ENCODE peak calls at places on chromosomes 5 and 9, in six cellular contexts. Y, A, Q, V, R and T are unnamed samples. For H3K4me1, the result is how much of the 10 kb centered on the place peaks cover.

GRCh38 chr5:128241071-128241695 is 157.6 kb downstream of the SLC12A2 start:
- DNase-seq in Y (no peak), A (no peak), Q (no peak), V (no peak), R (no peak), T (no peak)

GRCh38 chr5:147464211-147464610 is 45.7 kb downstream of the DPYSL3 start:
- DNase-seq in Y (peak), A (no peak), Q (no peak), V (no peak), R (no peak), T (no peak)

GRCh38 chr5:102542064-102542463 is 43.3 kb upstream of the SLCO6A1 start:
- DNase-seq in Y (no peak), A (no peak), Q (no peak), V (no peak), R (no peak), T (no peak)

GRCh38 chr5:124801551-124801950 is 55.1 kb upstream of the ZNF608 start:
- DNase-seq in Y (no peak), A (no peak), Q (peak), V (no peak), R (no peak), T (no peak)

GRCh38 chr9:110146371-110146770 is 61.6 kb downstream of the C9orf152 start:
- DNase-seq in Y (no peak), A (no peak), Q (no peak), V (no peak), R (no peak), T (no peak)

GRCh38 chr5:17180957-17181723 is 36.3 kb upstream of the BASP1 start:
- DNase-seq in Y (peak), A (no peak), Q (no peak), V (no peak), R (no peak), T (peak)

GRCh38 chr9:121698627-121699270 is 47.3 kb downstream of the DAB2IP start:
- DNase-seq in Y (peak), A (no peak), Q (peak), V (no peak), R (no peak), T (no peak)

GRCh38 chr5:34998058-34998789 is 49.5 kb downstream of the AGXT2 start:
- DNase-seq in Y (no peak), A (no peak), Q (no peak), V (no peak), R (no peak), T (no peak)

GRCh38 chr9:126986506-126986951 is 71.9 kb downstream of the RALGPS1 start:
- DNase-seq in Y (peak), A (no peak), Q (no peak), V (peak), R (peak), T (peak)

GRCh38 chr5:124446125-124446524 is 300.3 kb downstream of the ZNF608 start:
- DNase-seq in Y (no peak), A (no peak), Q (no peak), V (no peak), R (no peak), T (no peak)

GRCh38 chr5:10323588-10324488 is 16.1 kb upstream of the CMBL start:
- DNase-seq in Y (no peak), A (no peak), Q (no peak), V (no peak), R (no peak), T (no peak)

GRCh38 chr9:4548796-4549725 is 58.8 kb downstream of the SLC1A1 start:
- DNase-seq in Y (peak), A (no peak), Q (peak), V (no peak), R (no peak), T (peak)

GRCh38 chr5:14420136-14420808 is 161.3 kb upstream of the OTULINL start:
- DNase-seq in Y (no peak), A (no peak), Q (no peak), V (no peak), R (no peak), T (no peak)

GRCh38 chr5:14416709-14417108 is 164.9 kb upstream of the OTULINL start:
- DNase-seq in Y (peak), A (no peak), Q (no peak), V (peak), R (no peak), T (no peak)

GRCh38 chr5:14417232-14417730 is 164.3 kb upstream of the OTULINL start:
- DNase-seq in Y (no peak), A (no peak), Q (no peak), V (no peak), R (no peak), T (no peak)

GRCh38 chr5:14419686-14420085 is 161.9 kb upstream of the OTULINL start:
- DNase-seq in Y (no peak), A (no peak), Q (no peak), V (no peak), R (no peak), T (no peak)

DNA sequence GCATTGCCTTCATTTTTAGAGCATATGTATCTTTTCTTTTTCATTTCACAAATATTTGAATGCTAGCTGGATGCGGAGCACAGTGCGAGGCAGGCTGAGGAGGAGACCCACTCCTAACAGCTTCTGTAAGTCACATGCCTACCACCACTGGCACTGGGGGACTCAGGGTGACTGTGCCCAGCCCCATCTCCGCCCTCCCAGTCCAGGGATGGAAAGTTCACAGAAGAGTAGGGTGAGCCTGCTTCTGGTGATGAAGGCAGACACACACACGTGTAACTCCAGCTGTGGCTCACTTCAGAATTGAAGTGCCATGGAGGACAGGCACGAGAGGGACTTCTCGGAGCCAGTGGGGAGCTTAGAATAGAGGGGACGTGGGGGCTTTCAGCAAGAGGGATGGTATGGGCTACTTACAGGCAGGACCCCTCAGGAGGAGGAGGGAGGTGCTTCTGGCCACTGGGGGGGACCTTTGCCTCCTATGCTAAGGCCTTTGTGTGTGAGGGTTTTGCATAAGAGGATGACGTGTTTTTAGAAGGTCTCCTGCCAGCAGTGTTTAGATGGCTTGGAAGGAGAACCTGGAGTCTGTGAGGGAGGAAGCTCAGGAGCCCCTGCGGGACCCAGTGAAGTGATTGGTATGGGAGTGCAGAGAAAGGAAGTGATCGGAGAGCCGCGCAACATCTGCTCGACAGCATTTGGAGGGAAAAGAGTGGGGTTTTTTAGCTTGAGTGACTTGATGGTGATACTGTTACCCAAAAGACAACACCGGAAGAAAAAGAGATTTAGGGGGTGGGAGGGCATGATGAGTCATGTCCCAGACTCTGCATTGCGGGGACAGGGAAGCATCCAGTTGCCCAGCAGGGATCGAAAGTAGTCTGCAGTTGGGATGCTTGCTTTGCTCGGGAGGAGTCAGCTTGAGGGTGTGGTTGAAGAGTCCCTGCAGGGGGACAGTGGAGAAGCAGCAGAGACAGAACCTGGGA is 163.5 kb upstream of the OTULINL start:
- DNase-seq in Y (no peak), A (no peak), Q (no peak), V (no peak), R (no peak), T (no peak)
- H3K4me1 ChIP-seq in Y (under half), A (under half), Q (under half), V (under half), R (under half), T (under half)

DNA sequence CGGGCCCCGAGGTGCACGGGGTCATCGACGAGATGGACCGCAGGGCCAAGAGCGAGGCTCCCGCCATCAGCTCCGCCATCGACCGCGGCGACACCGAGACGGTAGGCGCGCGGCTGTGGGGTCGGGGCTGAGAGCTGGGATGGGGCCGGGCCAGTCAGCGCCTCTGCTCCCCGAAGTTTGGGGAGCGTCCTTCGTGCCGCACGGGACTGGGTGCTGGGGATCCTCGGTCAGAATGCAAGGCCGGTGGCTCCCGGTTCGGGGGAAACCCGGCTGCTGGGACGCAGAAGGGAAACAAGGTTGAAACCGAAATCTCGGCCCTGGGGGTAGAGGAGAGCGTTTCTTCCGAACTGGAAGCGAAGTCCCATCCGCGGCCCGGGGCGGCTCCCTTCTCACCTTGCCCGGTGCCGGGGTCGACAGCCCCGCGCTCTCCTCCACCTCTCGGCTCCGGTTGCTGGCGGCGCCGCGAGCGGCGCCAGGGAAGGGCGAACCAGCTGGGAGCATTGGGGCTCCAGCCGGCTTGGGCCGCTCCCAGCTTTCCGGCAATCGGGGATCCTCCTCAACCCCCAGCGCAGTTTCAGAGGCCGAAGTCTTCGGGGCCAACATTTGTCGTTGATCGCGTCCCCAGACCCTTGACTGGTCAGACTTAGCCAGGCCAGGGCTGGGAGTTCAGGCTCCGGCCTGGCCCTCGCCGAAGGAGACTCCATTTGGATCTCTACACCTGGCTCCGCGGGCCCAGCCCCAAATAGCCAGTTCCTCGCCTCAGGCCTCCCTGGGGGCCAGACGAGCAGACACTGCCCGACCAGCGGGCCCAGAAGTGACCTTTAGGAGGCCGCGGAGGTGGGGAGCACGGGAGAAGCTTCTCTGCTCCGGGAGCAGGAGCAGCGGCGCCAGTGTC is 1.0 kb downstream of the LHX2 start:
- DNase-seq in Y (no peak), A (no peak), Q (no peak), V (no peak), R (no peak), T (no peak)
- H3K4me3 ChIP-seq in Y (no peak), A (no peak), Q (peak), V (no peak), R (peak), T (peak)

GRCh38 chr5:158878227-158878626 is 221.5 kb downstream of the EBF1 start:
- DNase-seq in Y (no peak), A (no peak), Q (no peak), V (no peak), R (no peak), T (no peak)
- H3K4me1 ChIP-seq in Y (under half), A (under half), Q (under half), V (under half), R (under half), T (under half)

DNA sequence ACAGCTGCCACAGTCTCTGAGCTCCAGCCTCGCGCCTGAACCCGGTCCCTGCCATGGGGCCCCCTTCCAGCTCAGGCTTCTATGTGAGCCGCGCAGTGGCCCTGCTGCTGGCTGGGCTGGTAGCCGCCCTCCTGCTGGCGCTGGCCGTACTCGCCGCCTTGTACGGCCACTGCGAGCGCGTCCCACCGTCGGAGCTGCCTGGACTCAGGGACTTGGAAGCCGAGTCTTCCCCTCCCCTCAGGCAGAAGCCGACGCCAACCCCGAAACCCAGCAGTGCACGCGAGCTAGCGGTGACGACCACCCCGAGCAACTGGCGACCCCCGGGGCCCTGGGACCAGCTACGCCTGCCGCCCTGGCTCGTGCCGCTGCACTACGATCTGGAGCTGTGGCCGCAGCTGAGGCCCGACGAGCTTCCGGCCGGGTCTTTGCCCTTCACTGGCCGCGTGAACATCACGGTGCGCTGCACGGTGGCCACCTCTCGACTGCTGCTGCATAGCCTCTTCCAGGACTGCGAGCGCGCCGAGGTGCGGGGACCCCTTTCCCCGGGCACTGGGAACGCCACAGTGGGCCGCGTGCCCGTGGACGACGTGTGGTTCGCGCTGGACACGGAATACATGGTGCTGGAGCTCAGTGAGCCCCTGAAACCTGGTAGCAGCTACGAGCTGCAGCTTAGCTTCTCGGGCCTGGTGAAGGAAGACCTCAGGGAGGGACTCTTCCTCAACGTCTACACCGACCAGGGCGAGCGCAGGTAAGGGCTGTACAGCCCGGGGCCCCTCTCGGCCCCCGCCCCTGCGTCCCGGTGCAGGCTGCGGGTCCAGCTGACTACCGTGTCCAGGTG is 509 bp downstream of the LVRN start:
- DNase-seq in Y (no peak), A (no peak), Q (no peak), V (no peak), R (no peak), T (no peak)
- H3K4me3 ChIP-seq in Y (no peak), A (no peak), Q (peak), V (no peak), R (peak), T (peak)

GRCh38 chr5:143376911-143377838 is 26.3 kb downstream of the NR3C1 start:
- DNase-seq in Y (peak), A (no peak), Q (no peak), V (no peak), R (no peak), T (peak)

GRCh38 chr5:143372187-143372829 is 31.2 kb downstream of the NR3C1 start:
- DNase-seq in Y (no peak), A (no peak), Q (no peak), V (no peak), R (no peak), T (no peak)

GRCh38 chr5:143370440-143370839 is 33.0 kb downstream of the NR3C1 start:
- DNase-seq in Y (no peak), A (no peak), Q (no peak), V (no peak), R (no peak), T (no peak)

GRCh38 chr5:143376195-143376772 is 27.2 kb downstream of the NR3C1 start:
- DNase-seq in Y (no peak), A (no peak), Q (no peak), V (no peak), R (no peak), T (no peak)

GRCh38 chr5:143374496-143375217 is 28.8 kb downstream of the NR3C1 start:
- DNase-seq in Y (no peak), A (no peak), Q (no peak), V (no peak), R (no peak), T (no peak)
- H3K4me1 ChIP-seq in Y (under half), A (under half), Q (under half), V (under half), R (under half), T (under half)

GRCh38 chr9:130891699-130892502 is 4.7 kb downstream of the QRFP start:
- DNase-seq in Y (no peak), A (no peak), Q (no peak), V (no peak), R (no peak), T (no peak)
- H3K4me3 ChIP-seq in Y (no peak), A (no peak), Q (no peak), V (no peak), R (no peak), T (no peak)

GRCh38 chr9:90816690-90817089 is 15.1 kb downstream of the SYK start:
- DNase-seq in Y (no peak), A (no peak), Q (no peak), V (no peak), R (no peak), T (no peak)
- H3K4me1 ChIP-seq in Y (under half), A (under half), Q (under half), V (under half), R (under half), T (under half)